ENCODE peak calls at places on chromosomes 16 and 17, in seven cellular contexts. One of them, this sample, is unnamed.

GRCh38 chr17:48137658-48138057 is 30.1 kb downstream of the SNX11 start:
- DNase-seq in epithelial cell of esophagus: no peak
- DNase-seq in NCI-H345: no peak
- DNase-seq in activated T-helper 1 cell treated with anti-CD3 and anti-CD28 coated beads, Interleukin-2, amount 50 U/mL, for 16 hours: no peak
- DNase-seq in progenitor cell of endocrine pancreas: no peak
- DNase-seq in OCI-LY7: no peak
- DNase-seq in frontal cortex: no peak
- DNase-seq in this sample: no peak

GRCh38 chr17:19021622-19022083 is 17.1 kb upstream of the FAM83G start:
- DNase-seq in epithelial cell of esophagus: no peak
- DNase-seq in NCI-H345: no peak
- DNase-seq in activated T-helper 1 cell treated with anti-CD3 and anti-CD28 coated beads, Interleukin-2, amount 50 U/mL, for 16 hours: no peak
- DNase-seq in progenitor cell of endocrine pancreas: no peak
- DNase-seq in OCI-LY7: peak; percentile 79
- DNase-seq in frontal cortex: no peak
- DNase-seq in this sample: no peak

GRCh38 chr16:66387817-66388332 is 21.4 kb downstream of the CDH5 start:
- DNase-seq in epithelial cell of esophagus: no peak
- DNase-seq in NCI-H345: no peak
- DNase-seq in activated T-helper 1 cell treated with anti-CD3 and anti-CD28 coated beads, Interleukin-2, amount 50 U/mL, for 16 hours: no peak
- DNase-seq in progenitor cell of endocrine pancreas: no peak
- DNase-seq in OCI-LY7: no peak
- DNase-seq in frontal cortex: no peak
- DNase-seq in this sample: no peak

GRCh38 chr17:47884427-47884740 is 11.7 kb upstream of the SP2 start:
- DNase-seq in epithelial cell of esophagus: no peak
- DNase-seq in NCI-H345: no peak
- DNase-seq in activated T-helper 1 cell treated with anti-CD3 and anti-CD28 coated beads, Interleukin-2, amount 50 U/mL, for 16 hours: no peak
- DNase-seq in progenitor cell of endocrine pancreas: no peak
- DNase-seq in OCI-LY7: no peak
- DNase-seq in frontal cortex: no peak
- DNase-seq in this sample: no peak

GRCh38 chr17:48767263-48767774 is 38.8 kb upstream of the HOXB13 start:
- DNase-seq in epithelial cell of esophagus: no peak
- DNase-seq in NCI-H345: no peak
- DNase-seq in activated T-helper 1 cell treated with anti-CD3 and anti-CD28 coated beads, Interleukin-2, amount 50 U/mL, for 16 hours: no peak
- DNase-seq in progenitor cell of endocrine pancreas: no peak
- DNase-seq in OCI-LY7: no peak
- DNase-seq in frontal cortex: no peak
- DNase-seq in this sample: peak; percentile 10

GRCh38 chr17:58534901-58535421 is 20.5 kb upstream of the MTMR4 start:
- DNase-seq in epithelial cell of esophagus: peak; percentile 79
- DNase-seq in NCI-H345: no peak
- DNase-seq in activated T-helper 1 cell treated with anti-CD3 and anti-CD28 coated beads, Interleukin-2, amount 50 U/mL, for 16 hours: no peak
- DNase-seq in progenitor cell of endocrine pancreas: no peak
- DNase-seq in OCI-LY7: no peak
- DNase-seq in frontal cortex: no peak
- DNase-seq in this sample: no peak

GRCh38 chr17:71438631-71439146 is 682.1 kb upstream of the SOX9 start:
- DNase-seq in epithelial cell of esophagus: peak; percentile 96
- DNase-seq in NCI-H345: peak; percentile 92
- DNase-seq in activated T-helper 1 cell treated with anti-CD3 and anti-CD28 coated beads, Interleukin-2, amount 50 U/mL, for 16 hours: no peak
- DNase-seq in progenitor cell of endocrine pancreas: no peak
- DNase-seq in OCI-LY7: no peak
- DNase-seq in frontal cortex: no peak
- DNase-seq in this sample: no peak

GRCh38 chr16:84585886-84586285 is 32.0 kb downstream of the COTL1 start:
- DNase-seq in epithelial cell of esophagus: peak; percentile 18
- DNase-seq in NCI-H345: no peak
- DNase-seq in activated T-helper 1 cell treated with anti-CD3 and anti-CD28 coated beads, Interleukin-2, amount 50 U/mL, for 16 hours: no peak
- DNase-seq in progenitor cell of endocrine pancreas: no peak
- DNase-seq in OCI-LY7: peak; percentile 80
- DNase-seq in frontal cortex: peak; percentile 55
- DNase-seq in this sample: no peak

GRCh38 chr17:29177871-29178749 is 2.1 kb downstream of the MYO18A start:
- DNase-seq in epithelial cell of esophagus: peak; percentile 34
- DNase-seq in NCI-H345: no peak
- DNase-seq in activated T-helper 1 cell treated with anti-CD3 and anti-CD28 coated beads, Interleukin-2, amount 50 U/mL, for 16 hours: no peak
- DNase-seq in progenitor cell of endocrine pancreas: no peak
- DNase-seq in OCI-LY7: no peak
- DNase-seq in frontal cortex: no peak
- DNase-seq in this sample: no peak

GRCh38 chr17:41578538-41578937 is 6.7 kb upstream of the KRT9 start:
- DNase-seq in epithelial cell of esophagus: no peak
- DNase-seq in NCI-H345: no peak
- DNase-seq in activated T-helper 1 cell treated with anti-CD3 and anti-CD28 coated beads, Interleukin-2, amount 50 U/mL, for 16 hours: no peak
- DNase-seq in progenitor cell of endocrine pancreas: no peak
- DNase-seq in OCI-LY7: no peak
- DNase-seq in frontal cortex: no peak
- DNase-seq in this sample: no peak

GRCh38 chr17:60106377-60107059 is 27.8 kb upstream of the HEATR6 start:
- DNase-seq in epithelial cell of esophagus: no peak
- DNase-seq in NCI-H345: no peak
- DNase-seq in activated T-helper 1 cell treated with anti-CD3 and anti-CD28 coated beads, Interleukin-2, amount 50 U/mL, for 16 hours: no peak
- DNase-seq in progenitor cell of endocrine pancreas: no peak
- DNase-seq in OCI-LY7: no peak
- DNase-seq in frontal cortex: no peak
- DNase-seq in this sample: no peak

GRCh38 chr16:11016993-11017392 is 72.6 kb downstream of the CLEC16A start:
- DNase-seq in epithelial cell of esophagus: peak; percentile 92
- DNase-seq in NCI-H345: peak; percentile 84
- DNase-seq in activated T-helper 1 cell treated with anti-CD3 and anti-CD28 coated beads, Interleukin-2, amount 50 U/mL, for 16 hours: no peak
- DNase-seq in progenitor cell of endocrine pancreas: no peak
- DNase-seq in OCI-LY7: no peak
- DNase-seq in frontal cortex: no peak
- DNase-seq in this sample: peak; percentile 73

GRCh38 chr17:13153036-13153435 is 135.2 kb upstream of the ELAC2 start:
- DNase-seq in epithelial cell of esophagus: no peak
- DNase-seq in NCI-H345: no peak
- DNase-seq in activated T-helper 1 cell treated with anti-CD3 and anti-CD28 coated beads, Interleukin-2, amount 50 U/mL, for 16 hours: no peak
- DNase-seq in progenitor cell of endocrine pancreas: no peak
- DNase-seq in OCI-LY7: no peak
- DNase-seq in frontal cortex: no peak
- DNase-seq in this sample: no peak

GRCh38 chr17:38897176-38897575 is 27.3 kb downstream of the LASP1 start:
- DNase-seq in epithelial cell of esophagus: no peak
- DNase-seq in NCI-H345: no peak
- DNase-seq in activated T-helper 1 cell treated with anti-CD3 and anti-CD28 coated beads, Interleukin-2, amount 50 U/mL, for 16 hours: no peak
- DNase-seq in progenitor cell of endocrine pancreas: no peak
- DNase-seq in OCI-LY7: no peak
- DNase-seq in frontal cortex: no peak
- DNase-seq in this sample: no peak

GRCh38 chr17:33056392-33057146 is 64.9 kb downstream of the SPACA3 start:
- DNase-seq in epithelial cell of esophagus: no peak
- DNase-seq in NCI-H345: no peak
- DNase-seq in activated T-helper 1 cell treated with anti-CD3 and anti-CD28 coated beads, Interleukin-2, amount 50 U/mL, for 16 hours: no peak
- DNase-seq in progenitor cell of endocrine pancreas: no peak
- DNase-seq in OCI-LY7: no peak
- DNase-seq in frontal cortex: no peak
- DNase-seq in this sample: no peak

GRCh38 chr17:2802574-2802973 is 6.3 kb downstream of the RAP1GAP2 start:
- DNase-seq in epithelial cell of esophagus: no peak
- DNase-seq in NCI-H345: no peak
- DNase-seq in activated T-helper 1 cell treated with anti-CD3 and anti-CD28 coated beads, Interleukin-2, amount 50 U/mL, for 16 hours: no peak
- DNase-seq in progenitor cell of endocrine pancreas: no peak
- DNase-seq in OCI-LY7: no peak
- DNase-seq in frontal cortex: no peak
- DNase-seq in this sample: no peak

GRCh38 chr16:85100265-85100664 is 12.0 kb downstream of the CIBAR2 start:
- DNase-seq in epithelial cell of esophagus: no peak
- DNase-seq in NCI-H345: no peak
- DNase-seq in activated T-helper 1 cell treated with anti-CD3 and anti-CD28 coated beads, Interleukin-2, amount 50 U/mL, for 16 hours: no peak
- DNase-seq in progenitor cell of endocrine pancreas: no peak
- DNase-seq in OCI-LY7: no peak
- DNase-seq in frontal cortex: no peak
- DNase-seq in this sample: no peak

GRCh38 chr17:17590883-17591407 is 563 bp downstream of the PEMT start:
- DNase-seq in epithelial cell of esophagus: no peak
- DNase-seq in NCI-H345: no peak
- DNase-seq in activated T-helper 1 cell treated with anti-CD3 and anti-CD28 coated beads, Interleukin-2, amount 50 U/mL, for 16 hours: no peak
- DNase-seq in progenitor cell of endocrine pancreas: no peak
- DNase-seq in OCI-LY7: no peak
- DNase-seq in frontal cortex: no peak
- DNase-seq in this sample: no peak

GRCh38 chr17:42673885-42674754 is 2.7 kb downstream of the PLEKHH3 start:
- DNase-seq in epithelial cell of esophagus: peak; percentile 37
- DNase-seq in NCI-H345: no peak
- DNase-seq in activated T-helper 1 cell treated with anti-CD3 and anti-CD28 coated beads, Interleukin-2, amount 50 U/mL, for 16 hours: no peak
- DNase-seq in progenitor cell of endocrine pancreas: no peak
- DNase-seq in OCI-LY7: peak; percentile 66
- DNase-seq in frontal cortex: peak; percentile 74
- DNase-seq in this sample: peak; percentile 81